ENCODE peak calls at places on chromosome 9, in eight cellular contexts. P, K, W, Z, H, R, X and C are unnamed samples.
A peak's percentile ranks its signal among the peaks of the same experiment; 100 is the strongest.

GRCh38 chr9:127971357-127972315 is 9.2 kb downstream of the EEIG1 start:
- DNase-seq in R (no peak), K (no peak), Z (peak; percentile 42), P (no peak), H (no peak), X (no peak), W (no peak), C (no peak)

GRCh38 chr9:134632329-134632728 is 9.3 kb upstream of the COL5A1 start:
- DNase-seq in W (no peak), R (no peak), H (no peak), K (no peak), Z (no peak), X (no peak), P (no peak), C (no peak)

GRCh38 chr9:17906841-17907779 is 328.2 kb downstream of the SH3GL2 start:
- DNase-seq in R (no peak), X (no peak), Z (no peak), P (peak; percentile 67), K (no peak), H (no peak), W (peak; percentile 33), C (no peak)

GRCh38 chr9:18362901-18363685 is 110.9 kb upstream of the ADAMTSL1 start:
- DNase-seq in X (peak; percentile 28), W (no peak), H (no peak), K (peak; percentile 82), R (no peak), Z (peak; percentile 81), P (no peak), C (peak; percentile 30)

GRCh38 chr9:78618735-78619134 is 321.8 kb downstream of the PSAT1 start:
- DNase-seq in W (no peak), K (no peak), H (no peak), Z (no peak), R (no peak), X (no peak), P (no peak), C (no peak)

GRCh38 chr9:38284768-38285080 is 107.8 kb upstream of the ALDH1B1 start:
- DNase-seq in K (no peak), W (no peak), Z (no peak), H (no peak), R (no peak), P (no peak), X (no peak), C (no peak)

GRCh38 chr9:93592389-93593021 is 16.1 kb downstream of the PHF2 start:
- DNase-seq in P (no peak), R (no peak), K (peak; percentile 32), H (no peak), X (no peak), Z (peak; percentile 58), W (no peak), C (no peak)

GRCh38 chr9:14079440-14079839 is 234.5 kb downstream of the NFIB start:
- DNase-seq in R (no peak), P (no peak), W (no peak), K (no peak), X (no peak), H (no peak), Z (no peak), C (no peak)

GRCh38 chr9:91946825-91947224 is 3.2 kb downstream of the ROR2 start:
- DNase-seq in H (no peak), W (no peak), Z (no peak), X (peak; percentile 39), R (no peak), K (no peak), P (no peak), C (peak; percentile 86)

GRCh38 chr9:114212841-114213240 is 57.5 kb downstream of the COL27A1 start:
- DNase-seq in W (no peak), R (no peak), K (no peak), H (no peak), Z (no peak), X (no peak), P (peak; percentile 60), C (no peak)

GRCh38 chr9:70535546-70536323 is 121.3 kb upstream of the KLF9 start:
- DNase-seq in R (no peak), K (no peak), P (no peak), W (no peak), Z (no peak), H (no peak), X (no peak), C (no peak)

GRCh38 chr9:29213374-29214161 is 1640.3 kb upstream of the C9orf72 start:
- DNase-seq in W (peak; percentile 21), R (peak; percentile 61), P (peak; percentile 67), X (no peak), H (no peak), Z (no peak), K (peak; percentile 10), C (no peak)

GRCh38 chr9:21989440-21990189 is 4.6 kb downstream of the CDKN2A start:
- DNase-seq in X (no peak), Z (no peak), W (no peak), P (peak; percentile 60), H (no peak), R (no peak), K (no peak), C (no peak)

GRCh38 chr9:137589441-137590122 is 730 bp downstream of the ZMYND19 start:
- DNase-seq in P (peak; percentile 83), R (no peak), W (no peak), X (no peak), Z (no peak), K (no peak), H (no peak), C (peak; percentile 22)

GRCh38 chr9:136143215-136144001 is 24.7 kb upstream of the TMEM250 start:
- DNase-seq in H (no peak), W (no peak), K (no peak), X (peak; percentile 29), Z (no peak), P (peak; percentile 61), R (no peak), C (peak; percentile 36)
- H3K4me3 ChIP-seq in H (no peak overlapping the region), W (no peak overlapping the region), K (no peak overlapping the region), X (no peak overlapping the region), Z (no peak overlapping the region), P (no peak overlapping the region), R (no peak overlapping the region), C (no peak overlapping the region)

GRCh38 chr9:35952526-35953191 is 5.3 kb downstream of the OR2S2 start:
- DNase-seq in X (no peak), W (no peak), Z (no peak), P (no peak), R (no peak), K (no peak), H (no peak), C (no peak)

GRCh38 chr9:35954942-35955546 is 2.9 kb downstream of the OR2S2 start:
- DNase-seq in X (peak; percentile 87), R (peak; percentile 74), H (peak; percentile 59), P (no peak), W (peak; percentile 37), Z (peak; percentile 85), K (peak; percentile 80), C (peak; percentile 84)

GRCh38 chr9:35948451-35948850 is 9.5 kb downstream of the OR2S2 start:
- DNase-seq in P (no peak), W (no peak), R (no peak), H (no peak), X (no peak), K (no peak), Z (no peak), C (no peak)

GRCh38 chr9:35948901-35949318 is 9.0 kb downstream of the OR2S2 start:
- DNase-seq in K (no peak), X (no peak), W (no peak), H (no peak), P (no peak), R (no peak), Z (no peak), C (no peak)

DNA sequence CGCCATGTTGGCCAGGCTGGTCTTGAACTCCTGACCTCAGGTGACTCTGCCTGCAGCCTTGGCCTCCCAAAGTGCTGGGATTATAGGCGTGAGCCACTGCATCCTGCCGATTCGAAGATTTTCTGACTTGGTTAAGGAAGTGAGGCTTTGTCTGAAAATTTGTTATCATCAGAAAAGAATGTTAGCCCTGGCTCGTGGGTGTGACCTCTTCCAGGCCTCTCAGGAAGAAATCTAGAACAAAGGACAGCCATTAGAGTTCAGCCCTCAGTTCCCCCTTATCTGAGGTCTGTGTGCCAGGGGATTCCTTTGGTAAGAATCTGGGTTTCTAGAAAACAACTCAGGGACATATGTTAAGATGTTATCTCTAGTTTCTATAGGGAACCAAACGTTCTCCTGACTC is 6.2 kb downstream of the OR2S2 start:
- DNase-seq in Z (peak; percentile 66), R (no peak), W (no peak), P (no peak), X (peak; percentile 50), H (no peak), K (peak; percentile 44), C (no peak)
- TF ChIP-seq CTCF in Z (no peak), R (no peak), W (no peak), P (no peak), X (no peak), H (no peak), K (no peak), C (no peak)

DNA sequence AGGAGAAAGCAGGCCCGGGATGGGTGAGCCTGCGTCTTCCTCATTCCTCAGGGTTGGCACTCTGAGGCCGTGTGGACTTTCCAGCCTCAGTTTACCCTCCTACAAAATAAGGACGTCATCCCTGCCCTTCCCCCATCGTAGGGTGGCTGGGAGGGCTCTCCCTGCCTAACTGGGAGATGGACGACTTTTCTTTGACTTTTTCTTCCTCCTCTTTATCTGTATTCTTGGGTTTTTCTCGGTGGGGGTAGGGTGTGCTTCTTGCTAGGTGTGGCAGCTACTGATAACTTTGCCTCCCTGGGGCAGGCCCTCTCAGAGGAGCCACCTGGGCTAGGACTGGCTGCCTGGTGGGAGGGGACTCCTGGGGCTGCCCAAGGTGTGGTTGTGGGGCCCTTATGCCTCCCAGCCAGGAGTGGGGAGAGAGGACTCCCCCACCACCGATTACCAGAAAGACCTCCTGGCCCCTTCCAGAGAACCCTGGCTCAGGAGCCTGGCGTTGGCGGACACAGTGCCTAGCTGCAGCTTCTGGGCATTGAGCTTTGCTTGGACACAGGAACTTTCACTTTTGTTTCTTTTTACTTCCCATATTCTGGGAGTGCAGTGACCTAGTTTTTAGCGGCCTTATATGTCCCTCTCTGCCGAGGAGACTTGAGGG is 6.1 kb downstream of the GLIPR2 start:
- DNase-seq in R (no peak), P (no peak), X (no peak), Z (no peak), H (no peak), K (no peak), W (no peak), C (peak; percentile 59)
- H3K4me3 ChIP-seq in R (no peak overlapping the region), P (no peak overlapping the region), X (no peak overlapping the region), Z (no peak overlapping the region), H (no peak overlapping the region), K (no peak overlapping the region), W (no peak overlapping the region), C (no peak overlapping the region)

GRCh38 chr9:4929917-4930316 is 55.2 kb upstream of the JAK2 start:
- DNase-seq in K (no peak), P (no peak), Z (no peak), X (peak; percentile 27), R (no peak), W (no peak), H (no peak), C (peak; percentile 30)

GRCh38 chr9:4923580-4924544 is 61.2 kb upstream of the JAK2 start:
- DNase-seq in H (no peak), X (peak; percentile 61), R (peak; percentile 32), K (peak; percentile 44), W (no peak), P (no peak), Z (peak; percentile 20), C (peak; percentile 63)

GRCh38 chr9:4926239-4926638 is 58.8 kb upstream of the JAK2 start:
- DNase-seq in H (no peak), Z (no peak), W (no peak), X (no peak), P (no peak), R (no peak), K (no peak), C (no peak)

GRCh38 chr9:4927043-4927471 is 58.0 kb upstream of the JAK2 start:
- DNase-seq in H (no peak), X (peak; percentile 35), K (no peak), R (no peak), Z (peak; percentile 16), P (no peak), W (no peak), C (no peak)

GRCh38 chr9:4927701-4928100 is 57.4 kb upstream of the JAK2 start:
- DNase-seq in P (no peak), K (no peak), Z (peak; percentile 59), R (no peak), H (no peak), W (no peak), X (peak; percentile 44), C (peak; percentile 69)
- TF ChIP-seq CTCF in P (no peak), K (no peak), Z (no peak), R (no peak), H (no peak), W (no peak), X (no peak), C (no peak)